ENCODE peak calls at places on chromosomes 12 and 14, in eight cellular contexts. F is CD8-positive, alpha-beta T cell; V is AG09319; S is HFF-Myc; O is CD4-positive, alpha-beta T cell; C is IMR-90; U is WTC11; N is bronchial epithelial cell. I is an unnamed sample.

GRCh38 chr12:10851243-10851858 is 2.1 kb upstream of the PRR4 start:
- DNase-seq in S (no peak), U (no peak), O (no peak), V (no peak), F (no peak), C (no peak), N (peak), I (no peak)

GRCh38 chr12:23005387-23005786 is 380.4 kb downstream of the ETNK1 start:
- DNase-seq in F (no peak), C (no peak), U (no peak), N (no peak), S (no peak), V (no peak), O (no peak), I (peak)

GRCh38 chr12:89319111-89319510 is 33.2 kb downstream of the DUSP6 start:
- DNase-seq in N (peak), F (no peak), V (no peak), U (no peak), S (no peak), O (no peak), C (no peak), I (no peak)

GRCh38 chr12:127677537-127678131 is 589.3 kb upstream of the TMEM132C start:
- DNase-seq in S (peak), V (peak), U (peak), C (peak), F (peak), N (peak), O (peak), I (peak)

GRCh38 chr12:27009926-27010325 is 4.3 kb downstream of the TM7SF3 start:
- DNase-seq in V (no peak), O (no peak), F (no peak), N (peak), S (no peak), U (no peak), C (no peak), I (no peak)

GRCh38 chr14:96055065-96055752 is 16.0 kb downstream of the C14orf132 start:
- DNase-seq in V (no peak), N (no peak), O (no peak), U (no peak), C (peak), F (no peak), S (no peak), I (no peak)

GRCh38 chr12:337039-337438 is 52.1 kb downstream of the KDM5A start:
- DNase-seq in U (no peak), O (no peak), C (no peak), F (no peak), S (no peak), V (no peak), N (no peak), I (peak)

GRCh38 chr12:49057888-49058287 is 2.7 kb downstream of the KMT2D start:
- DNase-seq in S (no peak), U (no peak), O (no peak), F (no peak), V (no peak), C (no peak), N (peak), I (no peak)

GRCh38 chr12:5694759-5695409 is 250.2 kb downstream of the ANO2 start:
- DNase-seq in O (no peak), F (no peak), N (peak), U (no peak), V (no peak), C (peak), S (no peak), I (no peak)

GRCh38 chr14:100333867-100334266 is 10.7 kb downstream of the SLC25A47 start:
- DNase-seq in V (no peak), F (no peak), N (no peak), O (no peak), U (no peak), S (no peak), C (no peak), I (no peak)

GRCh38 chr12:116863275-116863767 is 17.9 kb downstream of the HRK start:
- DNase-seq in C (peak), F (no peak), O (no peak), N (no peak), S (peak), U (peak), V (no peak), I (no peak)

GRCh38 chr12:2853626-2854025 is 3.2 kb downstream of the TEX52 start:
- DNase-seq in O (peak), S (peak), F (no peak), V (no peak), U (peak), C (peak), N (peak), I (no peak)

GRCh38 chr14:21987937-21988336 is 314.3 kb upstream of the OR4E1 start:
- DNase-seq in C (peak), V (no peak), N (peak), O (no peak), S (no peak), U (peak), F (no peak), I (no peak)
- TF ChIP-seq CTCF in C (peak), V (peak), N (peak), O (peak), S (peak), U (peak), F (peak), I (peak)

GRCh38 chr14:65412881-65413738 is 580 bp downstream of the FUT8 start:
- DNase-seq in C (peak), U (peak), S (no peak), O (no peak), F (peak), N (peak), V (peak), I (no peak)
- TF ChIP-seq CTCF in C (peak), U (no peak), S (no peak), O (no peak), F (no peak), N (peak), V (peak), I (peak)

DNA sequence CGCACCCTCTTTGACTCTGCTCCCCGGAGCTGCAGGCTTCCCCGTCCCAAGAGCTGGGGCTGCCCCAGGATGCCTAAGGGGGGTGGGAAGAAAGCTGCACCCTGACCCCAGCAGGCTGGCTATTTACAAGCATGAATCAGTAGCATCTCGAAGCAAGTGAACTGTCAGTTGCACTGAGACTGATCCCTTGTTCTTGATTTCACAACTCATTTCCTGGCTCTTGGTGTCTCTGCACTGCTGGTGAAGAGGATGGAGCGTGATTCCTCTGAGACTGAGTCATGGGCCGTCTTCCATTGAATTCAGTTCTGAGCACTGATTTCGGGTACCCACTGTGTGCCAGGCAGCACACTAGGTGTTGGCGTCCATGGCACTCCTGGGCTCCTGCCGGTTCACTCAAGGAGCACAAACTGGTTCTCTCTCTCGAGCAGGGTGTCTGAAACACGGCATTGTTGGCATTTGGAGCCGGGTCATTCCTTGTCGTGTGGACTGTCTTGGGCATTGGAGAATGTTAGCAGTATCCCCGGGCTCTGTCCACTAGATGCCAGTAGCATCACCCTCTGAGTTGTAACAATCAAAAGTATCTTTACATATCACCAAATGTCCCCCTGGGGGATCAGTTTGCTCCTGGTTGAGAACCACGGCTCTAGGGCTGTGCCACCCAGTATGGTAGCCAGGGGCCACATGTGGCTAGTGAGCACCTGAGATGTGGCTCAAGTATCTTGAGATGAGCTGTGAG is 86.9 kb downstream of the RIN3 start:
- DNase-seq in S (no peak), F (no peak), U (no peak), V (no peak), C (peak), O (no peak), N (peak), I (no peak)
- TF ChIP-seq CTCF in S (no peak), F (no peak), U (no peak), V (peak), C (peak), O (no peak), N (no peak), I (no peak)

DNA sequence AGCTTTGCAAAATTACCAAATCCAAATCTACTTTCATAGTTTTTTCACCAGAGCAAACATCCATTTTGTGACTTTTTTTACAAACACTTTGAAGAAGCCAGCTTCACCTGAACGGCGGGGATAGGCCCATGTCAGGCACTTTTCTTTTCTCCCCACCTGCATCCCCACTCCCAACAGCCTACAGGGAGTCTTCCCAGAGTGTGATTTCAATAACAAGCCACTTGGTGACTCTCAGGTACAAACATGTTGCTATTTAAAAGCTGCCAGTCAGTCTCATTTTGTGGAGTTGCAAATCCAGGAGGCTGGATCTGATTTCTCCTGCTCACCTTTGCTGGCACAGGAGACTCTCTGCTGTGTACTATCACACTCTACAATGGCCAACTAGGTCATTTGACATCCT is 285.5 kb downstream of the KCNH5 start:
- DNase-seq in F (no peak), N (no peak), S (no peak), O (no peak), U (peak), V (no peak), C (no peak), I (no peak)
- TF ChIP-seq CTCF in F (no peak), N (no peak), S (no peak), O (no peak), U (no peak), V (no peak), C (no peak), I (no peak)